ENCODE peak calls at places on chromosomes 6 and 20, in eight cellular contexts. One of them, this sample, is unnamed.

GRCh38 chr6:18207438-18207837 is 52.2 kb downstream of the KDM1B start:
- DNase-seq in fibroblast of lung: peak; percentile 6
- DNase-seq in neural progenitor cell: no peak
- DNase-seq in HepG2: no peak
- DNase-seq in GM23248: no peak
- DNase-seq in keratinocyte: no peak
- DNase-seq in GM23338: no peak
- DNase-seq in mammary epithelial cell: no peak
- DNase-seq in this sample: no peak

GRCh38 chr6:49849121-49849907 is 17.0 kb downstream of the CRISP1 start:
- DNase-seq in fibroblast of lung: peak; percentile 43
- DNase-seq in neural progenitor cell: peak; percentile 83
- DNase-seq in HepG2: peak; percentile 64
- DNase-seq in GM23248: peak; percentile 70
- DNase-seq in keratinocyte: no peak
- DNase-seq in GM23338: peak; percentile 78
- DNase-seq in mammary epithelial cell: peak; percentile 20
- DNase-seq in this sample: peak; percentile 85

GRCh38 chr6:161917645-161918044 is 643.8 kb upstream of the AGPAT4 start:
- DNase-seq in fibroblast of lung: peak; percentile 67
- DNase-seq in neural progenitor cell: no peak
- DNase-seq in HepG2: no peak
- DNase-seq in GM23248: peak; percentile 20
- DNase-seq in keratinocyte: no peak
- DNase-seq in GM23338: no peak
- DNase-seq in mammary epithelial cell: no peak
- DNase-seq in this sample: no peak

GRCh38 chr6:169188051-169188863 is 65.4 kb downstream of the THBS2 start:
- DNase-seq in fibroblast of lung: peak; percentile 99
- DNase-seq in neural progenitor cell: no peak
- DNase-seq in HepG2: no peak
- DNase-seq in GM23248: peak; percentile 89
- DNase-seq in keratinocyte: no peak
- DNase-seq in GM23338: no peak
- DNase-seq in mammary epithelial cell: peak; percentile 83
- DNase-seq in this sample: no peak

GRCh38 chr6:35419431-35419830 is 32.7 kb upstream of the FANCE start:
- DNase-seq in fibroblast of lung: peak; percentile 30
- DNase-seq in neural progenitor cell: peak; percentile 44
- DNase-seq in HepG2: peak; percentile 50
- DNase-seq in GM23248: peak; percentile 40
- DNase-seq in keratinocyte: no peak
- DNase-seq in GM23338: peak; percentile 30
- DNase-seq in mammary epithelial cell: no peak
- DNase-seq in this sample: peak; percentile 51

GRCh38 chr6:19434065-19434464 is 403.1 kb upstream of the ID4 start:
- DNase-seq in fibroblast of lung: no peak
- DNase-seq in neural progenitor cell: peak; percentile 30
- DNase-seq in HepG2: no peak
- DNase-seq in GM23248: no peak
- DNase-seq in keratinocyte: no peak
- DNase-seq in GM23338: no peak
- DNase-seq in mammary epithelial cell: no peak
- DNase-seq in this sample: no peak

GRCh38 chr6:63527658-63528514 is 44.4 kb upstream of the LOC128125822 start:
- DNase-seq in fibroblast of lung: peak; percentile 98
- DNase-seq in neural progenitor cell: no peak
- DNase-seq in HepG2: peak; percentile 99
- DNase-seq in GM23248: peak; percentile 96
- DNase-seq in keratinocyte: peak; percentile 98
- DNase-seq in GM23338: no peak
- DNase-seq in mammary epithelial cell: peak; percentile 97
- DNase-seq in this sample: peak; percentile 87

GRCh38 chr20:43827940-43828562 is 86.6 kb upstream of the TOX2 start:
- DNase-seq in fibroblast of lung: no peak
- DNase-seq in neural progenitor cell: no peak
- DNase-seq in HepG2: no peak
- DNase-seq in GM23248: no peak
- DNase-seq in keratinocyte: no peak
- DNase-seq in GM23338: no peak
- DNase-seq in mammary epithelial cell: no peak
- DNase-seq in this sample: no peak

GRCh38 chr6:15310680-15311079 is 64.8 kb downstream of the JARID2 start:
- DNase-seq in fibroblast of lung: peak; percentile 60
- DNase-seq in neural progenitor cell: no peak
- DNase-seq in HepG2: no peak
- DNase-seq in GM23248: peak; percentile 84
- DNase-seq in keratinocyte: no peak
- DNase-seq in GM23338: no peak
- DNase-seq in mammary epithelial cell: no peak
- DNase-seq in this sample: no peak

GRCh38 chr6:138297761-138298298 is 79.5 kb upstream of the PBOV1 start:
- DNase-seq in fibroblast of lung: peak; percentile 7
- DNase-seq in neural progenitor cell: no peak
- DNase-seq in HepG2: peak; percentile 65
- DNase-seq in GM23248: peak; percentile 33
- DNase-seq in keratinocyte: no peak
- DNase-seq in GM23338: no peak
- DNase-seq in mammary epithelial cell: peak; percentile 66
- DNase-seq in this sample: no peak

GRCh38 chr20:3842332-3842930 is 4.2 kb upstream of the MAVS start:
- DNase-seq in fibroblast of lung: no peak
- DNase-seq in neural progenitor cell: no peak
- DNase-seq in HepG2: no peak
- DNase-seq in GM23248: no peak
- DNase-seq in keratinocyte: no peak
- DNase-seq in GM23338: no peak
- DNase-seq in mammary epithelial cell: no peak
- DNase-seq in this sample: no peak

GRCh38 chr6:42118162-42119001 is 24.0 kb downstream of the C6orf132 start:
- DNase-seq in fibroblast of lung: peak; percentile 36
- DNase-seq in neural progenitor cell: no peak
- DNase-seq in HepG2: peak; percentile 83
- DNase-seq in GM23248: peak; percentile 82
- DNase-seq in keratinocyte: no peak
- DNase-seq in GM23338: no peak
- DNase-seq in mammary epithelial cell: peak; percentile 85
- DNase-seq in this sample: peak; percentile 85

GRCh38 chr6:29631860-29632731 is 887 bp downstream of the GABBR1 start:
- DNase-seq in fibroblast of lung: peak; percentile 70
- DNase-seq in neural progenitor cell: peak; percentile 78
- DNase-seq in HepG2: no peak
- DNase-seq in GM23248: peak; percentile 58
- DNase-seq in keratinocyte: no peak
- DNase-seq in GM23338: peak; percentile 72
- DNase-seq in mammary epithelial cell: peak; percentile 52
- DNase-seq in this sample: peak; percentile 78

GRCh38 chr6:108608453-108609275 is 47.9 kb downstream of the FOXO3 start:
- DNase-seq in fibroblast of lung: peak; percentile 66
- DNase-seq in neural progenitor cell: peak; percentile 34
- DNase-seq in HepG2: no peak
- DNase-seq in GM23248: no peak
- DNase-seq in keratinocyte: no peak
- DNase-seq in GM23338: no peak
- DNase-seq in mammary epithelial cell: peak; percentile 31
- DNase-seq in this sample: no peak
- H3K4me1 ChIP-seq in fibroblast of lung: peaks cover 6% of the 10 kb centered on the region
- H3K4me1 ChIP-seq in neural progenitor cell: peaks cover 29% of the 10 kb centered on the region
- H3K4me1 ChIP-seq in HepG2: peaks cover 39% of the 10 kb centered on the region
- H3K4me1 ChIP-seq in GM23248: peaks cover 25% of the 10 kb centered on the region
- H3K4me1 ChIP-seq in keratinocyte: peaks cover 12% of the 10 kb centered on the region
- H3K4me1 ChIP-seq in GM23338: peaks cover 20% of the 10 kb centered on the region
- H3K4me1 ChIP-seq in mammary epithelial cell: peaks cover 19% of the 10 kb centered on the region
- H3K4me1 ChIP-seq in this sample: peaks cover 46% of the 10 kb centered on the region

DNA sequence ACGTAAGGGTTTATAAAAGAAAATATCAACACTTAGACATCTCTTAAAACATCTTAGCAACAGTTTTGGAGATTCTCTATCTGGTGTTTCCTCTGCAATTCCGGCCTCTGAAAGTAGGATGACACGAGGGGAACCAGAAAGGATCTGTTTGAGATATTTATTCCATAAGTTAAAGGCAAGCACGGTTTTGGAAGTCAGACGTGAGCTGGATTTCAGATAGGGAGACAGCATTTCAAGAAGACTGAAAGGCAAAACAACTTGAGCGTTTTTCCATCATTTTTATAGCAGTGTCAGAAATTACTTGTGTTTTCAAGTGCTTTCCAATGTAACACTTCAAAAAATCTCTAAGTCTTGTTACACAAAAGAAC is 52.9 kb upstream of the BTN3A2 start:
- DNase-seq in fibroblast of lung: peak; percentile 16
- DNase-seq in neural progenitor cell: no peak
- DNase-seq in HepG2: no peak
- DNase-seq in GM23248: peak; percentile 57
- DNase-seq in keratinocyte: no peak
- DNase-seq in GM23338: no peak
- DNase-seq in mammary epithelial cell: peak; percentile 34
- DNase-seq in this sample: no peak
- H2AFZ ChIP-seq in fibroblast of lung: peak overlapping the region; percentile 9
- H2AFZ ChIP-seq in neural progenitor cell: peak overlapping the region; percentile 27
- H2AFZ ChIP-seq in HepG2: peak overlapping the region; percentile 92
- H2AFZ ChIP-seq in GM23248: peak overlapping the region; percentile 85
- H2AFZ ChIP-seq in keratinocyte: peak overlapping the region; percentile 78
- H2AFZ ChIP-seq in GM23338: peak overlapping the region; percentile 1
- H2AFZ ChIP-seq in mammary epithelial cell: peak overlapping the region; percentile 76
- H2AFZ ChIP-seq in this sample: peak overlapping the region; percentile 57

DNA sequence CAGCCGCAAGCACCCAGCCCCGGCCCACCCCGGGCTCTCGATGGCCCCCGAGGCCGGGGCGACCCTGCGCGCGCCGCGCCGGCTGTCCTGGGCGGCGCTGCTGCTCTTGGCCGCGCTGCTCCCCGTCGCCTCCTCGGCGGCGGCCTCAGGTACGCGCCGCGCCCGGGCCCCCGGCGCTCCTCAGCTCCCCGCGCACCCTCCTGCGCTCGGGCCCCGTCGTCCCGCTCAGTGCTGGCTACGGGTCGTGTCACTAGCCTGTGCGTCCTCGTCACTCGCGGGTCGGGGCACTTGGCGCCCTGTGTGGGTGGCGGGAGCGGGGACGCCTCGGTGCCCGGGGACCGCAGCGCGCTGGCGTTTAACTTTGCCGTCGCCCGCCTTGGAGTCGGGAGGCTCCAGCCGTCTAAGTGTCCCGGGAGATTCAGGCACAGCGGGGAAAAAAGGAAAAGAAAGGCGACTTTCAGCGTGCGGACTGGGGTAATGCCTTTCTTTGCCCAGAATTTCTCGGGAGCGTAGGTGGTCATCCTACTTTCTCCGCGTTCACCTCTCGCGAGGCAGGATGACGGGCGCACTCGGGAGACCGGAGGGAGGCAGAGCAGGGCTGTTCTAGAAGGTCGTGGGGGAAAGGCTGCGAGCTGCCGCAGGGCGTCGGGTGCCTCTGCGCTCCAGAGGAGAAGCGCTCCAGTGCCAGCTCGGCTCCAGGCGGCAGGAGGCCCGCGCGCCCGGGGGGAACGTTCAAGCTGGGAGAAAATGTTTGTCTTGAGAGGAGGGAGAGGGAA is 545 bp downstream of the FNDC1 start:
- DNase-seq in fibroblast of lung: peak; percentile 61
- DNase-seq in neural progenitor cell: peak; percentile 75
- DNase-seq in HepG2: no peak
- DNase-seq in GM23248: peak; percentile 84
- DNase-seq in keratinocyte: no peak
- DNase-seq in GM23338: peak; percentile 86
- DNase-seq in mammary epithelial cell: peak; percentile 26
- DNase-seq in this sample: peak; percentile 76
- TF ChIP-seq EZH2 in fibroblast of lung: peak; percentile 74
- TF ChIP-seq EZH2 in neural progenitor cell: peak; percentile 91
- TF ChIP-seq EZH2 in HepG2: no peak
- TF ChIP-seq EZH2 in GM23248: no peak
- TF ChIP-seq EZH2 in keratinocyte: peak; percentile 94
- TF ChIP-seq EZH2 in GM23338: peak; percentile 66
- TF ChIP-seq EZH2 in mammary epithelial cell: peak; percentile 73
- TF ChIP-seq EZH2 in this sample: peak; percentile 49

DNA sequence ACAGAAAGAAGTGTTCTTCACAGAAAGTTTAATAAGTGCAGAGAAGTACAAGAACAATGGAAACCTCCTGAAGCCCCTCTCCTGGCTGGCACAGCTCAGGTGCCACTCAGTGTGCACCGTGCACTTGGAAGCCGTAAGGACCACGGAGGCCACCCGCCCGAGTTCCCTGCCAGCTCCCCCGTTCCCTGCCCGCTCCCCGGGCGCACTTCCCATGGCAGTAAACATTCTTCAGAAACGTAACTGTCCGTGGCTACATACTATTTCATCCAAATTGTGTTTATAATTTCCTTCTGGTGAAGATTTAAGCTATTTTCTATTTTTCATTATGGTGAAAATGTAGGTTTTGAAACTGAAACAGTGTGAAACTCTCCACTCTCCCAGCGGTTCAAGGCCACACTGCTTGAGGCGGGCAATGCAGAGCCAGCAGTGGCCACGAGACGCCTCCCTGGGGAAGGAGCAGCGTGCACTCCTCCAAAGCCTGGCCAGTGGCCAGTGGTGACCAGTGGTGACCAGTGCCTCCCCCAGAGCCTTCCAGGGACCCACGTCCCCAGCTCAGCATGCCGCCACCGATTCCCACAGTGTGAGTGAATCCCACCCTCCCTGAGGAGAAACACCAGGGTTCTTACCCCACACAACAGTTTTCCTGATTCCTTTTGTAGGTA is 46.4 kb downstream of the TAF4 start:
- DNase-seq in fibroblast of lung: no peak
- DNase-seq in neural progenitor cell: no peak
- DNase-seq in HepG2: no peak
- DNase-seq in GM23248: no peak
- DNase-seq in keratinocyte: no peak
- DNase-seq in GM23338: no peak
- DNase-seq in mammary epithelial cell: no peak
- DNase-seq in this sample: no peak
- H3K4me1 ChIP-seq in fibroblast of lung: peaks cover 2% of the 10 kb centered on the region
- H3K4me1 ChIP-seq in neural progenitor cell: peaks cover 21% of the 10 kb centered on the region
- H3K4me1 ChIP-seq in HepG2: peaks cover 39% of the 10 kb centered on the region
- H3K4me1 ChIP-seq in GM23248: no peaks in the 10 kb centered on the region
- H3K4me1 ChIP-seq in keratinocyte: no peaks in the 10 kb centered on the region
- H3K4me1 ChIP-seq in GM23338: no peaks in the 10 kb centered on the region
- H3K4me1 ChIP-seq in mammary epithelial cell: no peaks in the 10 kb centered on the region
- H3K4me1 ChIP-seq in this sample: no peaks in the 10 kb centered on the region

GRCh38 chr6:3449750-3450305 is 7.0 kb downstream of the SLC22A23 start:
- DNase-seq in fibroblast of lung: no peak
- DNase-seq in neural progenitor cell: no peak
- DNase-seq in HepG2: no peak
- DNase-seq in GM23248: no peak
- DNase-seq in keratinocyte: no peak
- DNase-seq in GM23338: no peak
- DNase-seq in mammary epithelial cell: no peak
- DNase-seq in this sample: no peak
- H2AFZ ChIP-seq in fibroblast of lung: no peak overlapping the region
- H2AFZ ChIP-seq in neural progenitor cell: no peak overlapping the region
- H2AFZ ChIP-seq in HepG2: no peak overlapping the region
- H2AFZ ChIP-seq in GM23248: no peak overlapping the region
- H2AFZ ChIP-seq in keratinocyte: no peak overlapping the region
- H2AFZ ChIP-seq in GM23338: no peak overlapping the region
- H2AFZ ChIP-seq in mammary epithelial cell: no peak overlapping the region
- H2AFZ ChIP-seq in this sample: no peak overlapping the region

This sample was measured in hepatocyte.